ENCODE peak calls at places on chromosomes 7 and 10, in four cellular contexts. O is esophagus squamous epithelium, R is right lobe of liver, H is epithelial cell of esophagus. X is an unnamed sample.

GRCh38 chr7:142668495-142668894 is 80.8 kb upstream of the PRSS1 start:
- DNase-seq in H (no peak), O (no peak), R (no peak), X (no peak)

GRCh38 chr10:61971016-61971350 is 69.5 kb downstream of the ARID5B start:
- DNase-seq in O (no peak), R (no peak), H (no peak), X (peak; percentile 50)

GRCh38 chr7:137454169-137455166 is 110.9 kb upstream of the PTN start:
- DNase-seq in O (no peak), H (peak; percentile 42), R (no peak), X (peak; percentile 71)

GRCh38 chr7:12703881-12704280 is 16.4 kb downstream of the ARL4A start:
- DNase-seq in O (no peak), H (no peak), R (no peak), X (peak; percentile 73)

GRCh38 chr7:6730343-6730633 is 23.5 kb upstream of the ZNF12 start:
- DNase-seq in O (no peak), R (no peak), H (peak; percentile 47), X (peak; percentile 38)

GRCh38 chr7:149837620-149838223 is 453 bp upstream of the ZNF862 start:
- DNase-seq in O (no peak), H (no peak), R (no peak), X (no peak)

GRCh38 chr7:35280854-35281253 is 27.0 kb upstream of the TBX20 start:
- DNase-seq in H (no peak), R (no peak), O (no peak), X (no peak)

GRCh38 chr7:140722254-140722653 is 25.7 kb downstream of the NDUFB2 start:
- DNase-seq in O (no peak), H (no peak), R (no peak), X (no peak)

GRCh38 chr10:13615650-13616049 is 28.9 kb downstream of the PRPF18 start:
- DNase-seq in O (no peak), H (no peak), R (no peak), X (peak; percentile 53)

GRCh38 chr7:7354674-7355073 is 172.3 kb downstream of the C1GALT1 start:
- DNase-seq in O (no peak), H (peak; percentile 60), R (no peak), X (no peak)

GRCh38 chr7:121475806-121476205 is 79.7 kb upstream of the FAM3C start:
- DNase-seq in R (peak; percentile 65), O (no peak), H (no peak), X (no peak)

GRCh38 chr10:36446873-36447272 is 678.5 kb upstream of the ANKRD30A start:
- DNase-seq in R (no peak), O (no peak), H (peak; percentile 84), X (no peak)

GRCh38 chr7:94314526-94314925 is 80.2 kb upstream of the COL1A2 start:
- DNase-seq in H (no peak), O (no peak), R (no peak), X (no peak)

GRCh38 chr10:452512-453504 is 236.7 kb downstream of the DIP2C start:
- DNase-seq in O (no peak), R (no peak), H (no peak), X (no peak)

GRCh38 chr10:35439172-35439571 is 102.9 kb downstream of the CCNY start:
- DNase-seq in H (no peak), O (no peak), R (no peak), X (no peak)

GRCh38 chr10:96509017-96509641 is 4.6 kb downstream of the TLL2 start:
- DNase-seq in H (peak; percentile 66), O (no peak), R (no peak), X (peak; percentile 96)

GRCh38 chr7:26624431-26624830 is 240.0 kb downstream of the SKAP2 start:
- DNase-seq in H (no peak), O (no peak), R (no peak), X (no peak)

GRCh38 chr10:43259248-43259980 is 7.5 kb downstream of the RASGEF1A start:
- DNase-seq in R (no peak), H (no peak), O (no peak), X (no peak)

GRCh38 chr7:41156268-41156667 is 546.6 kb downstream of the INHBA start:
- DNase-seq in H (peak; percentile 17), R (no peak), O (no peak), X (no peak)

GRCh38 chr7:52956379-52956915 is 79.0 kb upstream of the POM121L12 start:
- DNase-seq in H (no peak), R (no peak), O (no peak), X (no peak)

GRCh38 chr7:30285067-30285530 is 702 bp downstream of the ZNRF2 start:
- DNase-seq in O (no peak), H (peak; percentile 37), R (peak; percentile 67), X (no peak)

GRCh38 chr7:378041-378420 is 88.1 kb downstream of the FOXL3 start:
- DNase-seq in R (peak; percentile 37), H (no peak), O (no peak), X (no peak)

GRCh38 chr10:72981028-72981881 is 26.6 kb upstream of the PLA2G12B start:
- DNase-seq in R (no peak), O (no peak), H (peak; percentile 55), X (no peak)

GRCh38 chr10:69716711-69717560 is 84.8 kb upstream of the COL13A1 start:
- DNase-seq in H (peak; percentile 66), R (peak; percentile 68), O (no peak), X (peak; percentile 38)

GRCh38 chr10:125765835-125766234 is 9.8 kb downstream of the MMP21 start:
- DNase-seq in H (no peak), R (no peak), O (no peak), X (no peak)

GRCh38 chr7:152871005-152871677 is 111.6 kb downstream of the ACTR3B start:
- DNase-seq in R (no peak), O (no peak), H (no peak), X (no peak)

GRCh38 chr10:132906106-132906505 is 36.3 kb downstream of the CFAP46 start:
- DNase-seq in O (no peak), R (peak; percentile 36), H (no peak), X (no peak)

GRCh38 chr10:132904169-132904813 is 38.1 kb downstream of the CFAP46 start:
- DNase-seq in R (peak; percentile 51), H (no peak), O (no peak), X (peak; percentile 14)

GRCh38 chr10:132906836-132907235 is 35.5 kb downstream of the CFAP46 start:
- DNase-seq in H (no peak), R (peak; percentile 40), O (no peak), X (no peak)

GRCh38 chr10:132905661-132906060 is 36.7 kb downstream of the CFAP46 start:
- DNase-seq in R (peak; percentile 16), H (no peak), O (no peak), X (no peak)

GRCh38 chr10:132904814-132905649 is 37.3 kb downstream of the CFAP46 start:
- DNase-seq in R (peak; percentile 30), O (no peak), H (no peak), X (no peak)
- TF ChIP-seq CTCF in R (no peak), O (no peak), H (no peak), X (no peak)

DNA sequence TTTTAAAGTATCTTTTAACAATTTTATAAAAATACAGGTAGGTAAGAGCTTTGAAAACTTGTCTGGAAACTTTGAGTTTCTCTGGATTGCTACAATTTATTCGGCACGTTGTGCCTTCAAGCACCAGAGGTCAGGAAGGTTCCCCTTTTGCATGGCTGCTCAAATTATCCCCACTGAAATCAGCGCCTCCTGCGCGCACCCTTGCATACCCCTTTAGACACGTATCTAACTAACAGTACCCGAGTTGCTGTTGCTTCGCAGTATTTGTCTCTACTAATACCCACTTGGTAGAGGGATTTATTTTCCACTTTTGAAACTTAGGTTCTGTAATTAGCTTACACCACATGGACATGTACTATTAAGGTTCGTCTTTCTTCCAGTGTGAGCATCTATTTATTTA is 1.6 kb downstream of the MEOX2 start:
- DNase-seq in O (no peak), H (no peak), R (no peak), X (no peak)
- H3K4me3 ChIP-seq in O (peak overlapping the region; percentile 52), H (no peak overlapping the region), R (peak overlapping the region; percentile 30), X (peak overlapping the region; percentile 50)

DNA sequence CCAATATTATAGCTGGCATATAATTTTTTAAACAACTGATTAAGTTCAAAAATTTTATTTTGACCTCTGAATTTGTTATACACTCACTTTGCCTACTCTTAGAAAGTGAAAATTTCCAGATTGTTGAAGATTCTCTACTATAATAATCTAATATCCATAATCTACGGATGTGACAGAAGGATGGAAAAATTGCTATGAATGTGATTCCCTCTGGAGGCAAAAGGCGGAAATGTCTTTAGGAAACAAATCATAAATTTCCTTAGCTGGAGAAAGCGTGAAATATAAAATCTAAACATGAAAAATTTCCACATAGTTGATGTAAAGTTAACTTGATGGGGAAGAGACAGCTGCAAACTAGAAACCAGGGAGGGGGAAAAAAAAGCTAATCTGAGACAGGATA is 264.3 kb downstream of the SDHAF3 start:
- DNase-seq in R (no peak), H (no peak), O (no peak), X (no peak)
- TF ChIP-seq CTCF in R (no peak), H (no peak), O (no peak), X (no peak)

GRCh38 chr7:2619120-2619519 is 12.7 kb upstream of the TTYH3 start:
- DNase-seq in H (no peak), O (no peak), R (no peak), X (peak; percentile 81)
- H3K4me3 ChIP-seq in H (no peak overlapping the region), O (no peak overlapping the region), R (no peak overlapping the region), X (no peak overlapping the region)

DNA sequence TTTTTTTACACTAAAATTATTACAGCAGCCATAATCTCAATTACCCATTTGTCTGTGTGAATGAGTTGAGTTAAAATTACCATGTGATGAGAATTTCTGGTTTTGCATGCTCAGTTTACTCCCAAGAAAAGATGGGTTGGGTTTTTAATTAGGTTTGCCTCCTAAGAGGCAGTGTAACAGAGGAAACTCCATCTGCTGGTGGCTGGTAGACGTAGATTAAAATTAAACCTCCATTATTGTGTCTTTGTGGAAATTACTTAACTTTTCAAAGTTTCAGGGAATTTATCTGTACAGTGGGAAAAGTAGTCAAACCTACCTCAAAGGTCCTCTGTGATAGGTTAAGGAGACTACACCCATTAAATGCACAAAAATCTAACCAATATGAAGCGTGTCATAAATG is 954.2 kb downstream of the PCDH15 start:
- DNase-seq in R (no peak), O (no peak), H (peak; percentile 10), X (no peak)
- TF ChIP-seq CTCF in R (peak; percentile 8), O (no peak), H (peak; percentile 45), X (no peak)